ENCODE peak calls at places on chromosomes 16 and 17, in four cellular contexts. L is astrocyte, H is BJ, F is AG04449. I is an unnamed sample.

GRCh38 chr17:66661411-66661843 is 173.5 kb upstream of the CACNG5 start:
- DNase-seq in L (peak), H (no peak), F (no peak), I (no peak)

GRCh38 chr16:27689711-27690110 is 139.8 kb downstream of the KATNIP start:
- DNase-seq in L (peak), H (no peak), F (no peak), I (no peak)

GRCh38 chr17:78672880-78673371 is 95.7 kb upstream of the DNAH17 start:
- DNase-seq in L (no peak), H (no peak), F (no peak), I (no peak)

GRCh38 chr17:1110844-1111598 is 68.8 kb downstream of the ABR start:
- DNase-seq in L (peak), H (peak), F (peak), I (no peak)

GRCh38 chr17:40486513-40487370 is 14.7 kb downstream of the TNS4 start:
- DNase-seq in L (peak), H (no peak), F (peak), I (no peak)

GRCh38 chr17:48460055-48460454 is 30.0 kb upstream of the SKAP1 start:
- DNase-seq in L (no peak), H (no peak), F (no peak), I (no peak)

GRCh38 chr16:84284168-84284722 is 10.4 kb upstream of the WFDC1 start:
- DNase-seq in L (no peak), H (no peak), F (no peak), I (no peak)

GRCh38 chr17:39612291-39612894 is 4.7 kb upstream of the NEUROD2 start:
- DNase-seq in L (no peak), H (no peak), F (no peak), I (no peak)

GRCh38 chr17:76240461-76241204 is at the start of gene RNF157:
- DNase-seq in L (peak), H (no peak), F (no peak), I (peak)

GRCh38 chr17:76078859-76079576 is at the start of gene ZACN:
- DNase-seq in L (no peak), H (no peak), F (no peak), I (no peak)

GRCh38 chr16:57479043-57479421 is 7.3 kb downstream of the DOK4 start:
- DNase-seq in L (no peak), H (no peak), F (no peak), I (no peak)

GRCh38 chr16:25065899-25066298 is 45.6 kb upstream of the LCMT1 start:
- DNase-seq in L (no peak), H (no peak), F (no peak), I (peak)

GRCh38 chr16:64892843-64893242 is 229.0 kb downstream of the CDH11 start:
- DNase-seq in L (peak), H (peak), F (peak), I (no peak)

GRCh38 chr17:67165201-67165600 is 79.8 kb downstream of the HELZ start:
- DNase-seq in L (no peak), H (no peak), F (no peak), I (no peak)

GRCh38 chr16:1432388-1433262 is 1.7 kb downstream of the PERCC1 start:
- DNase-seq in L (no peak), H (no peak), F (no peak), I (no peak)

GRCh38 chr16:5025171-5025632 is 8.5 kb downstream of the NAGPA start:
- DNase-seq in L (no peak), H (no peak), F (no peak), I (no peak)

GRCh38 chr16:55021595-55022475 is 91.2 kb downstream of the IRX5 start:
- DNase-seq in L (peak), H (no peak), F (no peak), I (no peak)

GRCh38 chr17:45342306-45342705 is 25.5 kb upstream of the MAP3K14 start:
- DNase-seq in L (no peak), H (no peak), F (no peak), I (no peak)

GRCh38 chr16:16877061-16877460 is 498.1 kb downstream of the NPIPA7 start:
- DNase-seq in L (no peak), H (no peak), F (no peak), I (no peak)

GRCh38 chr17:65092262-65092661 is 35.7 kb upstream of the GNA13 start:
- DNase-seq in L (no peak), H (no peak), F (no peak), I (no peak)

GRCh38 chr16:75624921-75625334 is 1.8 kb upstream of the ADAT1 start:
- DNase-seq in L (peak), H (no peak), F (no peak), I (no peak)

GRCh38 chr16:61814716-61815347 is 221.4 kb downstream of the CDH8 start:
- DNase-seq in L (no peak), H (no peak), F (no peak), I (no peak)

DNA sequence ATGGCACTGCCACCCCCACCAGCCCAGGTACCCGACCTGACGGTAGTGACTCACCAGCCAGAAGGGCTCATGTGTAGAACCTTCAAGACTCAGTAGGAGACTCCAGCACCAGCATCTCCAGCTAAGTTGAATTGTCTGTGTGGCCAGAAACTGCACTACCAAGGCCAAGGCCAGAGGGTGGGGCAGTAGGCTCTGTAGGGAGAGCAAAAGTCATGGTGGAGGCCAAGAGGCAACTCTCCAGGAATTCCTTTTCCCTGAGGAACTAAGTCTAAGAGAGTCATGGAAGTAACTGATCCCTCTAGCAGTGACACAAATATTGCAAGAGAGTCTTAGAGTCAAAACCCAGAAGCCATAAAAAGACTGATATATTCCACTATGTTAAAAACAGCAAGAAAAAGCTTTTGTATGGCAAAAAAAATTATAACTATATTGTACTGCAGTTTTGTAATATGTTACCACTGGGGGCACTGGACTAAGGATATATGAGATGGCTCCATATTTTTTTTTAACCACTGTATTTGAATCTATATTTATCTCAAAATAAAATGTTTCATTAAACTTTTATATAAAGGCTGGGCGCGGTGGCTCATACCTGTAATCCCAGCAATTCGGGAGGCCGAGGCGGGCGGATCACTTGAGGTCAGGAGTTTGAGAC is 30.2 kb upstream of the GUCY2D start:
- DNase-seq in L (no peak), H (no peak), F (no peak), I (no peak)
- TF ChIP-seq CTCF in L (peak), H (no peak), F (no peak), I (no peak)

DNA sequence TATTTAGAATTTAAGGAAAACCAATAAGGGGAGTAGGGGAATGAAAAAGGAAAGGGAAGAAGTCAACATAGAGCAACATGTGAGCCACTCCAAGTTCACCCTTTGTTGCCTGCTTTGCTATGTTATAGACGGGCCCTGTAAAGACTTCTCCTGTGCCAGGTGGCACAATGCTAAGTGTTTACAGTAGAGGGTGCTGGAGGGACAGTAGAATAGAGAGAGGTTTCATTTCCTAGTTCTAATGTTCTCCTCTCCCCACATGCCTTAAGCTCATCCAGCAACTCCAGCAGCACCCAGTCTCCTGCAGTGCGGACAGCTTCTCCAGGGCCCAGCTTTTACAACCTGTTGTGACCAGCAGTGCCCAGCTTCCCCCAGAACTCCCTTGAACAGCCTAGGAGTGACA is 468.0 kb downstream of the HS3ST3B1 start:
- DNase-seq in L (no peak), H (no peak), F (no peak), I (no peak)
- TF ChIP-seq CTCF in L (no peak), H (no peak), F (no peak), I (no peak)

GRCh38 chr16:79661578-79661977 is 61.0 kb upstream of the MAF start:
- DNase-seq in L (no peak), H (no peak), F (no peak), I (no peak)

GRCh38 chr16:79662673-79663313 is 62.3 kb upstream of the MAF start:
- DNase-seq in L (no peak), H (no peak), F (no peak), I (no peak)

GRCh38 chr16:79662122-79662521 is 61.6 kb upstream of the MAF start:
- DNase-seq in L (no peak), H (no peak), F (no peak), I (no peak)

GRCh38 chr16:79665970-79666369 is 65.4 kb upstream of the MAF start:
- DNase-seq in L (no peak), H (no peak), F (no peak), I (no peak)

DNA sequence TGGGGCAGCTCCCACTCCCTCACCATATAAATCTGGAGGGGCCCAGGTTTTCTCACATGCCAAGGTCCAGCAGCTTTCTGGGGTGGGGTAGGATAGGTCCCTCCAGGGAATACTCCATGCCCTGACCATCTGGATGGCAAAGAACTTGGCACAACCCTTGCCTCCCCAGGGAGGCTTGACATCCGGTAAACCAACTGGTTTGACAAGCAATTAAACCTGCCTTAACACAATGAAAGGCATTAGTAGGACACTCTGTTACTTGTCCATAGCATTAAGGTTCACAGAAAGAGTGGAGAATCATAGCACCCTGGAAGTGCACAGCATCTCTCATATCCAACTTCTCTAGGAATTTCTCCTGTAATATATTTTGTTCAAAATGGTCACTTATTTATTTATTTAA is 63.9 kb upstream of the MAF start:
- DNase-seq in L (no peak), H (no peak), F (no peak), I (no peak)
- TF ChIP-seq CTCF in L (no peak), H (no peak), F (no peak), I (no peak)

GRCh38 chr16:89365996-89366395 is 124.4 kb downstream of the ANKRD11 start:
- DNase-seq in L (no peak), H (no peak), F (no peak), I (no peak)

GRCh38 chr16:89365044-89365467 is 125.3 kb downstream of the ANKRD11 start:
- DNase-seq in L (peak), H (no peak), F (peak), I (peak)

GRCh38 chr16:89368604-89369249 is 121.6 kb downstream of the ANKRD11 start:
- DNase-seq in L (peak), H (no peak), F (no peak), I (no peak)

GRCh38 chr16:89367538-89368059 is 122.8 kb downstream of the ANKRD11 start:
- DNase-seq in L (no peak), H (no peak), F (no peak), I (no peak)

DNA sequence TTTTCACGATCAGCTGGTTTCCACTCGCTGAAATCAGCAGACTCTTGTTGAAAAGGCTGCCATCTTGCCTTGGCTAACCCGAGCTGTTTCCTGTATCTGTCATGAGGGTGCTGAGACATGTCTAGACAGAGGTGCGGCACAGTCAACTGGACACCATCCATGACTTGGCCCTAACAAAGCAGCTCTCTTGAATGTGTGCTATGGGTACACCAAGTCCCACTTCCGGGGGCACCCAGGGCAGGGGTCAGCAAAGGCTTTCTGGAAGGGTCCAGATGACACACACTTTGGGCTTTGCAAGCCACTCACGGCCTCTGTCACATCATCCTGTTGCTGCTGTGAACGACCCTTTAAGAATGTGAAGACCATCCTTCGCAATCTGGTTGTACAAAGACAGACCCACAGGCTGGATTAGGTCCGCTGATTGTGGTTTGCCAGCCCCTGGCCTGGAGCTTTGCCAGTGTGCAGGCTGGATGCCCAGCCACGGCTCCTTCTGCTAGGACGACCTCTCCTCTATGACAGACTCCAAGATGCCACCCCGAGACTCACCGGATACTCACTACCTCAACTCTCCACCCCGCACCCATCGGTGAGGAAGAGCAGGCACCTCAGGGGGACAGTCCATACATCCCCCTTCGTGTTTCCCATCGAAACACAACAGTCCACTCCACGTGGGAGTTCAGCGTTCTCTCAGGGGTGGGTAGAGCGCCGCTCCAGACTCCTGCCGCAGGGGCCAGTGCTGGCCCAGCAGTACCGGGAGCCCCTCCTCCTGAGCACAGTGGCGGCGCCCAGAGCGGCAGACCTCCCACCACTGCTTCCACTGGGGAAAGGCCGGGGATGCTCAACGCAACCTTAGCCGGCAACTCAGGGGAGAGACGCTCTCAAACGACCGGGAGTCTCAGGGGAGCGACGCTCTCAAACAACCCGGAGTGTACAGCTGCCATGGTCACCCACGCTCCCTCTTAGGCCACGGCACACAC is 123.5 kb downstream of the ANKRD11 start:
- DNase-seq in L (no peak), H (no peak), F (no peak), I (no peak)
- TF ChIP-seq CTCF in L (no peak), H (no peak), F (no peak), I (no peak)

GRCh38 chr17:31061678-31062077 is 33.1 kb upstream of the NF1 start:
- DNase-seq in L (no peak), H (no peak), F (no peak), I (no peak)
- TF ChIP-seq CTCF in L (no peak), H (no peak), F (no peak), I (no peak)

DNA sequence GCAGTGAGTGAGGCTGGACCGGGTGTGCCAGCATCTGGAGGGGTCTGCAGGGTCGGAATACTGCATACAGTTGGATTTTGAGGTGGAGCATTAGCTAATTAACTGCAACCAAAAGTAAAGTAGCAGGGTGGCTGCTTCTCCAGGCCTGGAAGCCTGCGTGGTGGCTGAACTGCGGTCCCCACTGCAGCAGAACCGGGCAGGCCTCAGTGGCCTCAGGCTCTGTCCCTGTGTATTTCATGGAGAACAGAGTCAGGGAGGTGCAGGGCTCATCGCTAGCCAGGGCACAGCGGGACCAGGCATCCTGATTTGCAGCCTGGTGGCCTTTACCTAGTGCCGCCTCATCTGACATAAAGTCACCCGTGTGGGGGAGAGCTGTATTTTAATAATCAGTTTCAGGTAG is 131.9 kb downstream of the RPTOR start:
- DNase-seq in L (no peak), H (no peak), F (no peak), I (no peak)
- TF ChIP-seq CTCF in L (no peak), H (no peak), F (no peak), I (no peak)

GRCh38 chr16:81778861-81779539 is at the start of gene PLCG2:
- DNase-seq in L (no peak), H (no peak), F (no peak), I (peak)

GRCh38 chr16:81780350-81780749 is 1.3 kb downstream of the PLCG2 start:
- DNase-seq in L (no peak), H (no peak), F (no peak), I (no peak)

GRCh38 chr16:81779540-81780320 is 639 bp downstream of the PLCG2 start:
- DNase-seq in L (no peak), H (no peak), F (no peak), I (no peak)

GRCh38 chr16:81775570-81775969 is 3.5 kb upstream of the PLCG2 start:
- DNase-seq in L (no peak), H (no peak), F (no peak), I (no peak)

GRCh38 chr16:81778231-81778630 is 860 bp upstream of the PLCG2 start:
- DNase-seq in L (no peak), H (no peak), F (no peak), I (no peak)
- TF ChIP-seq CTCF in L (no peak), H (no peak), F (no peak), I (no peak)

DNA sequence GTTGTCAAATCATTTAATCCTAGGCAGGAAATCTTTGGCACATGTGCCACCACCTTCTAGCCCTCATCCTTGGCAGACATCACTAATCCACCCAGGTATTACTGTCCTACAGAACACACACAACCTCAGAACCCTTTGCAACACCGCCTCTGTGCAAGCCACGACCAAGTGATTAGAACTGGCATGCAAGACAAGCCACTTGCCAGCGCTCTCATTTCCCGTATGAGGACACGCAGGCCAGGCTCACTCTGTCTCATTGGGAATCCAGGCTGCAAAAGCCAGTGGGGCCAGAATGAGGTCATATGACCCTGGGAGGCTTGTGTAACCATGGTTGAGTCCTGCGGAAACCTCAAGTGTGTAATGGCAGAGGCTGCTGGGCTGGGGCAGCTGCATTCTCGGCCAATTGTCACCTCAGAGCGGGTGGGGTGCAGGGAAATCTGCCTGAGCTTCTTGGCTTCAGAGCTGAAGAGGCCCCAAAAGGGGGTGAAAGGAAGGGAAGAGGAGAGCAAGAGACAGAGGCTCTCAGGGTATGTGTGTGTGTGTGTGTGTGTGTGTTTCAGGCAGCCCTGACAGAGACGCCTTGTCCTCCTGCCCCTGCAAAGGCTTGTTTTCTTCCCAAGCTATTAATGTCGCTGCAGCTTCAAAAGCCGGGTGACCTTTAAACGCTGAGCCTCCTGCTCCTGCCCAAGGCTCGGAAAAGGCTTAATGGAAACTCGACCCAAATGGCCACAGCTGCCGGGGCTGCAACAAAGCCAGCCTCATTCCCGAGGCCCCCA is 43.2 kb upstream of the MRPS23 start:
- DNase-seq in L (peak), H (peak), F (peak), I (no peak)
- TF ChIP-seq CTCF in L (no peak), H (no peak), F (no peak), I (no peak)

GRCh38 chr16:88108762-88109161 is 157.5 kb downstream of the BANP start:
- DNase-seq in L (no peak), H (no peak), F (no peak), I (no peak)

GRCh38 chr16:88103011-88103410 is 151.8 kb downstream of the BANP start:
- DNase-seq in L (no peak), H (no peak), F (no peak), I (no peak)

GRCh38 chr16:88102597-88102996 is 151.4 kb downstream of the BANP start:
- DNase-seq in L (no peak), H (no peak), F (no peak), I (no peak)

GRCh38 chr16:88099563-88099890 is 148.3 kb downstream of the BANP start:
- DNase-seq in L (no peak), H (no peak), F (no peak), I (no peak)

DNA sequence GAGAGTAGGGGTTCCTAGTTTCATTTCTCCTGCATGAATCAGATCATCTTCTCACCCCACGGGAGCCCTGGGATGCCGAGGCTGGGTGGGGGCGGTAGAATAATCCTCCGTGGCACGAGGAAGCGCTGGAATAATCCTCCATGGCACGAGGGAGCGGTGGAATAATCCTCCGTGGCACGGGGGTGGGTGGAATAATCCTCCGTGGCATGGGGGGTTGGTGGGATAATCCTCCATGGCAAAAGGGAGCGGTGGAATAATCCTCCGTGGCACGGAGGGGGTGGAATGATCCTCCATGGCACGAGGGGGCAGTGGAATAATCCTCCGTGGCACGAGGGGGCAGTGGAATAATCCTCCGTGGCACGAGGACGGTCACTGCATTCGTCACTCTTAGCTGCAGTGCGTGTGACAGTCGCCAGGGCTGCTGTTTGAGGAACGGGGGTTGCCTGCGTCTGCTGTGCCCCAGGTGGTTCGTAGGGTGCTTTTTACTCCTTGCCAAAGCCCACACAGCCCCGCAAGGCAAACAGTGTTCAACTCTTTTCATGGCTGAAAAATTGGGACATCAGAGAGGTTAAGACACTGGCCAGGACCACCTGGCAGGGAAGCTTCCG is 152.5 kb downstream of the BANP start:
- DNase-seq in L (no peak), H (no peak), F (no peak), I (no peak)
- TF ChIP-seq CTCF in L (no peak), H (no peak), F (no peak), I (no peak)

I was measured in GM20000.